ENCODE peak calls at places on chromosomes 7 and 10, in ten cellular contexts. P, M, Y, E, U, V, R, K, A and L are unnamed samples.
A peak's percentile ranks its signal among the peaks of the same experiment; 100 is the strongest.

GRCh38 chr10:20170661-20171060 is 354.4 kb downstream of the PLXDC2 start:
- DNase-seq in P (no peak), M (no peak), Y (no peak), E (no peak), U (no peak), V (no peak), R (no peak), K (no peak), A (no peak), L (no peak)

GRCh38 chr7:22617166-22617565 is 109.8 kb upstream of the IL6 start:
- DNase-seq in P (no peak), M (no peak), Y (no peak), E (no peak), U (no peak), V (no peak), R (no peak), K (no peak), A (no peak), L (no peak)

GRCh38 chr10:100315603-100316002 is 14.4 kb downstream of the PKD2L1 start:
- DNase-seq in P (no peak), M (no peak), Y (no peak), E (no peak), U (no peak), V (no peak), R (no peak), K (no peak), A (no peak), L (no peak)

GRCh38 chr10:91194497-91195179 is 25.8 kb upstream of the PCGF5 start:
- DNase-seq in P (no peak), M (no peak), Y (peak; percentile 10), E (no peak), U (no peak), V (no peak), R (no peak), K (no peak), A (no peak), L (no peak)

GRCh38 chr7:75638607-75639070 is 100.1 kb downstream of the HIP1 start:
- DNase-seq in P (peak; percentile 60), M (peak; percentile 66), Y (peak; percentile 55), E (peak; percentile 28), U (peak; percentile 51), V (no peak), R (no peak), K (no peak), A (peak; percentile 29), L (no peak)

GRCh38 chr7:68977709-68978108 is 620.6 kb upstream of the AUTS2 start:
- DNase-seq in P (no peak), M (no peak), Y (no peak), E (no peak), U (no peak), V (no peak), R (no peak), K (no peak), A (no peak), L (no peak)

GRCh38 chr7:87564290-87564963 is 36.3 kb downstream of the ABCB1 start:
- DNase-seq in P (peak; percentile 75), M (no peak), Y (no peak), E (peak; percentile 16), U (peak; percentile 84), V (no peak), R (peak; percentile 25), K (peak; percentile 2), A (peak; percentile 55), L (no peak)

GRCh38 chr7:131424219-131424822 is 96.6 kb downstream of the MKLN1 start:
- DNase-seq in P (no peak), M (no peak), Y (peak; percentile 69), E (peak; percentile 11), U (no peak), V (no peak), R (peak; percentile 22), K (peak; percentile 16), A (no peak), L (no peak)

GRCh38 chr7:47677664-47678063 is 95.8 kb upstream of the TNS3 start:
- DNase-seq in P (no peak), M (no peak), Y (peak; percentile 51), E (peak; percentile 36), U (no peak), V (no peak), R (no peak), K (no peak), A (no peak), L (no peak)

GRCh38 chr7:129423700-129424410 is 10.4 kb upstream of the STRIP2 start:
- DNase-seq in P (no peak), M (no peak), Y (peak; percentile 36), E (peak; percentile 43), U (no peak), V (no peak), R (no peak), K (no peak), A (no peak), L (no peak)

GRCh38 chr10:68981074-68981473 is 7.5 kb upstream of the KIFBP start:
- DNase-seq in P (no peak), M (no peak), Y (peak; percentile 19), E (no peak), U (no peak), V (no peak), R (no peak), K (no peak), A (no peak), L (no peak)
- TF ChIP-seq CTCF in P (peak; percentile 55), M (peak; percentile 15), Y (peak; percentile 38), E (peak; percentile 28), U (peak; percentile 69), V (no peak), R (no peak), K (no peak), A (no peak), L (no peak)

DNA sequence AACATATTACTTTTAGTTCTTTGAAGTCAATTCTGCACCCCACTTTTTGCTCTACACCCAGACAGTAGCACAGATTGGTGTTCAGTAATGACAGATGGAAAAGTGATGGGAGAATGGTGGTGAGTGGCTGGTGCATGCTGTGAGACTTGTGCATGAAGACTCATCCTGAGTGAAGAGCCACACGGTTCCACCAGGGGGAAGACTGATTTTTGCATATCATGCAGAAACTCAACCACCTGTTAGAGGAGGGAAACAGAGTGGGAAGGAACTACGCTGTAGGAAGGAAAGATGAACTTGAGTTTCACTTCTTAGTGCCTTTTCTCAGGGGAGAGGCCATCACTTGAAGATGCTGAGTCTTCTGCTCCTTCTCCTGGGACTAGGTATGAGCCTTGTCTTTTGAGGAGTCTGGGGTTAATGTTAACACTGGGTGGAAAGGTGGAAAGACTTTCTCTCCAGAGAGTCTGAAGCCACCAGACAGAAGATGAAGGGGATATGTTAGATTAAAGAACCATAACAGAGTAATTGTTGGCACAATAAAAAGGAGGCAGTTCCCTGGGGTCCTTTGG is 9.3 kb upstream of the PRSS1 start:
- DNase-seq in P (no peak), M (no peak), Y (peak; percentile 2), E (no peak), U (no peak), V (no peak), R (no peak), K (no peak), A (no peak), L (no peak)
- TF ChIP-seq CTCF in P (peak; percentile 29), M (no peak), Y (no peak), E (no peak), U (peak; percentile 37), V (no peak), R (no peak), K (no peak), A (no peak), L (no peak)

GRCh38 chr7:121139427-121139826 is 150.9 kb downstream of the CPED1 start:
- DNase-seq in P (no peak), M (no peak), Y (peak; percentile 5), E (no peak), U (no peak), V (no peak), R (no peak), K (no peak), A (no peak), L (no peak)
- TF ChIP-seq CTCF in P (no peak), M (no peak), Y (no peak), E (no peak), U (no peak), V (no peak), R (no peak), K (no peak), A (no peak), L (no peak)

DNA sequence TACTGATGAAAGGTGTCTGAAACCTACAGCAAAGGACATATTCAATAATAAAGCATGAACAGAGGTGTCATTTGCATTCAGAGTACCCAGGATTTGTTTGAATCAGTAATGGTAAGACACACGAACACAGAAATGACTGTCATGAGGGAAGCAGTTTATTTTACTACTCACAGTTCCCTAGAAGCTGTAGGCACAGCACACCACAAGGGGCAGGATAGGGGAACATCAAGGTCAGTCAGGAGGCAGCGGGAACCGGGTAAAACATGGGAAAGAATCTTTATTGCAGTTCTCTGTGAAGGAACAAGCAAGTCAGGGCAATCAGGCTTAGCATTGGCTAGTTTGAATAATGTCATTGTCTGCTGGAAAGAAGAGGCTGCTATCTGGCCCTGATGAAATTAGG is 70.2 kb upstream of the PDSS1 start:
- DNase-seq in P (peak; percentile 57), M (no peak), Y (no peak), E (no peak), U (no peak), V (no peak), R (no peak), K (no peak), A (no peak), L (no peak)
- TF ChIP-seq CTCF in P (peak; percentile 63), M (no peak), Y (no peak), E (peak; percentile 22), U (peak; percentile 48), V (peak; percentile 10), R (no peak), K (no peak), A (no peak), L (no peak)

GRCh38 chr7:77799078-77799964 is 748 bp downstream of the PHTF2 start:
- DNase-seq in P (peak; percentile 50), M (peak; percentile 36), Y (peak; percentile 40), E (peak; percentile 17), U (peak; percentile 55), V (no peak), R (peak; percentile 21), K (peak; percentile 61), A (peak; percentile 37), L (peak; percentile 48)

GRCh38 chr7:77797734-77798393 is 370 bp downstream of the TMEM60 start:
- DNase-seq in P (no peak), M (peak; percentile 35), Y (no peak), E (no peak), U (peak; percentile 41), V (no peak), R (no peak), K (no peak), A (peak; percentile 47), L (no peak)

GRCh38 chr7:77800158-77800557 is 1.6 kb downstream of the PHTF2 start:
- DNase-seq in P (no peak), M (no peak), Y (peak; percentile 63), E (no peak), U (no peak), V (no peak), R (peak; percentile 31), K (no peak), A (no peak), L (no peak)

GRCh38 chr7:77796960-77797359 is 1.3 kb downstream of the TMEM60 start:
- DNase-seq in P (no peak), M (no peak), Y (no peak), E (no peak), U (no peak), V (no peak), R (no peak), K (no peak), A (no peak), L (no peak)

GRCh38 chr7:77798394-77799077 is at the start of the genes PHTF2 and TMEM60:
- DNase-seq in P (peak; percentile 99), M (peak; percentile 99), Y (peak; percentile 100), E (peak; percentile 100), U (peak; percentile 99), V (peak; percentile 98), R (peak; percentile 93), K (peak; percentile 99), A (peak; percentile 99), L (peak; percentile 85)
- TF ChIP-seq CTCF in P (peak; percentile 65), M (peak; percentile 59), Y (peak; percentile 57), E (peak; percentile 71), U (peak; percentile 54), V (peak; percentile 56), R (peak; percentile 32), K (no peak), A (peak; percentile 77), L (no peak)